ENCODE peak calls at places on chromosomes 12 and 14, in six cellular contexts. C, O, S, R, D and G are unnamed samples.

GRCh38 chr14:91911474-91912032 is 35.9 kb downstream of the FBLN5 start:
- DNase-seq in C (no peak), O (peak), S (peak), R (peak), D (peak), G (peak)

GRCh38 chr12:11757531-11757930 is 108.1 kb downstream of the ETV6 start:
- DNase-seq in C (no peak), O (peak), S (no peak), R (no peak), D (no peak), G (no peak)

GRCh38 chr12:65609359-65609771 is 214.9 kb upstream of the HMGA2 start:
- DNase-seq in C (no peak), O (no peak), S (no peak), R (no peak), D (peak), G (no peak)

GRCh38 chr12:2834581-2835491 is at the start of gene NRIP2:
- DNase-seq in C (no peak), O (no peak), S (no peak), R (no peak), D (no peak), G (no peak)

GRCh38 chr14:75604979-75605825 is 26.8 kb downstream of the FLVCR2 start:
- DNase-seq in C (no peak), O (no peak), S (peak), R (no peak), D (no peak), G (no peak)

GRCh38 chr12:11209098-11209497 is 22.4 kb upstream of the TAS2R42 start:
- DNase-seq in C (no peak), O (no peak), S (no peak), R (no peak), D (no peak), G (no peak)

GRCh38 chr12:15602051-15602672 is 187.0 kb downstream of the EPS8 start:
- DNase-seq in C (no peak), O (no peak), S (no peak), R (no peak), D (no peak), G (no peak)

GRCh38 chr12:109284392-109284791 is 24.7 kb downstream of the FOXN4 start:
- DNase-seq in C (no peak), O (no peak), S (no peak), R (no peak), D (no peak), G (no peak)

GRCh38 chr12:27785882-27786570 is 6.0 kb upstream of the MANSC4 start:
- DNase-seq in C (no peak), O (no peak), S (no peak), R (no peak), D (no peak), G (peak)

GRCh38 chr12:87856-88255 is 21.3 kb downstream of the IQSEC3 start:
- DNase-seq in C (no peak), O (no peak), S (no peak), R (no peak), D (no peak), G (no peak)

GRCh38 chr14:69547701-69548348 is 26.8 kb downstream of the CCDC177 start:
- DNase-seq in C (no peak), O (no peak), S (peak), R (peak), D (no peak), G (no peak)

GRCh38 chr12:79300199-79300568 is 390.6 kb downstream of the PAWR start:
- DNase-seq in C (no peak), O (no peak), S (no peak), R (no peak), D (peak), G (no peak)

GRCh38 chr12:131831021-131831571 is 2.9 kb downstream of the MMP17 start:
- DNase-seq in C (no peak), O (no peak), S (no peak), R (peak), D (peak), G (no peak)

GRCh38 chr12:59194794-59195193 is 274.5 kb upstream of the LRIG3 start:
- DNase-seq in C (no peak), O (no peak), S (no peak), R (no peak), D (peak), G (no peak)

GRCh38 chr12:114396153-114396868 is 9.6 kb downstream of the TBX5 start:
- DNase-seq in C (no peak), O (no peak), S (no peak), R (no peak), D (no peak), G (no peak)

GRCh38 chr12:77032406-77032805 is 33.0 kb downstream of the E2F7 start:
- DNase-seq in C (no peak), O (no peak), S (no peak), R (no peak), D (no peak), G (no peak)

GRCh38 chr12:9943244-9943643 is 11.1 kb upstream of the CLEC2A start:
- DNase-seq in C (no peak), O (no peak), S (no peak), R (peak), D (no peak), G (no peak)

GRCh38 chr14:69719501-69719951 is 47.4 kb upstream of the SRSF5 start:
- DNase-seq in C (no peak), O (peak), S (peak), R (no peak), D (no peak), G (no peak)

GRCh38 chr14:67987596-67987995 is 168.0 kb downstream of the RAD51B start:
- DNase-seq in C (no peak), O (no peak), S (no peak), R (no peak), D (no peak), G (no peak)

GRCh38 chr14:73476451-73476905 is 14.3 kb upstream of the RIOX1 start:
- DNase-seq in C (no peak), O (no peak), S (no peak), R (no peak), D (no peak), G (no peak)

GRCh38 chr12:108640802-108641445 is 7.2 kb upstream of the SELPLG start:
- DNase-seq in C (no peak), O (peak), S (no peak), R (no peak), D (no peak), G (no peak)

GRCh38 chr14:104977008-104977680 is 1.0 kb downstream of the AHNAK2 start:
- DNase-seq in C (no peak), O (no peak), S (no peak), R (no peak), D (peak), G (no peak)

GRCh38 chr14:99378782-99379214 is 101.9 kb downstream of the SETD3 start:
- DNase-seq in C (no peak), O (peak), S (no peak), R (no peak), D (peak), G (no peak)

GRCh38 chr12:131640436-131640969 is 70.4 kb upstream of the SFSWAP start:
- DNase-seq in C (no peak), O (no peak), S (no peak), R (no peak), D (no peak), G (no peak)

GRCh38 chr12:67690656-67691055 is 42.1 kb downstream of the DYRK2 start:
- DNase-seq in C (no peak), O (no peak), S (no peak), R (no peak), D (no peak), G (no peak)

GRCh38 chr12:67693895-67694294 is 45.4 kb downstream of the DYRK2 start:
- DNase-seq in C (no peak), O (no peak), S (no peak), R (no peak), D (no peak), G (no peak)

GRCh38 chr12:67691220-67691619 is 42.7 kb downstream of the DYRK2 start:
- DNase-seq in C (no peak), O (no peak), S (no peak), R (no peak), D (no peak), G (no peak)

GRCh38 chr12:67692966-67693365 is 44.4 kb downstream of the DYRK2 start:
- DNase-seq in C (no peak), O (no peak), S (no peak), R (no peak), D (no peak), G (no peak)

DNA sequence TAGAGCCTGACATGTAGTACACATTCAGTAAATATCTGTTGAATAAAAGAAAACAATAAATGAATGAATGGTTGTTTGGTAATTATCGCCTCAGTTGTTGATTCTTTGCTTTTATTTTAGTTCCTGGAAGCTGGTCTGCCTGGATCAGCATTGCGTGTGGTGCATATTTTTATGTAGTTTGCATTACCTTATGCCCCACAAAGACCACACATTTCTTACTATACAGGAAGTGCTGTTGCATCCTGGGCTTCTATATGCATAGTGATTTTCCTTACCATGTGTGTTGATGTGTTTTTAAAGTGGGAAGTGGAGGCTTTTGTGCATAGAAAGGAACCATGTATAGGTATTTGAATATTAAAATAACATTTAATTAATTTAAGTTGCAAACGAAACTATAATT is 43.6 kb downstream of the DYRK2 start:
- DNase-seq in C (no peak), O (no peak), S (no peak), R (peak), D (no peak), G (no peak)
- TF ChIP-seq CTCF in C (no peak), O (no peak), S (no peak), R (no peak), D (no peak), G (no peak)

GRCh38 chr14:33184587-33184986 is 245.9 kb downstream of the NPAS3 start:
- DNase-seq in C (no peak), O (no peak), S (no peak), R (no peak), D (peak), G (no peak)
- TF ChIP-seq CTCF in C (no peak), O (peak), S (no peak), R (no peak), D (no peak), G (no peak)

GRCh38 chr12:124683725-124684124 is 116.3 kb upstream of the NCOR2 start:
- DNase-seq in C (no peak), O (no peak), S (no peak), R (no peak), D (no peak), G (no peak)

GRCh38 chr12:124682425-124683329 is 115.3 kb upstream of the NCOR2 start:
- DNase-seq in C (no peak), O (no peak), S (no peak), R (no peak), D (no peak), G (no peak)

GRCh38 chr12:124681779-124682391 is 114.5 kb upstream of the NCOR2 start:
- DNase-seq in C (peak), O (no peak), S (no peak), R (no peak), D (peak), G (no peak)

GRCh38 chr12:124684496-124684895 is 117.1 kb upstream of the NCOR2 start:
- DNase-seq in C (no peak), O (no peak), S (no peak), R (no peak), D (no peak), G (no peak)

DNA sequence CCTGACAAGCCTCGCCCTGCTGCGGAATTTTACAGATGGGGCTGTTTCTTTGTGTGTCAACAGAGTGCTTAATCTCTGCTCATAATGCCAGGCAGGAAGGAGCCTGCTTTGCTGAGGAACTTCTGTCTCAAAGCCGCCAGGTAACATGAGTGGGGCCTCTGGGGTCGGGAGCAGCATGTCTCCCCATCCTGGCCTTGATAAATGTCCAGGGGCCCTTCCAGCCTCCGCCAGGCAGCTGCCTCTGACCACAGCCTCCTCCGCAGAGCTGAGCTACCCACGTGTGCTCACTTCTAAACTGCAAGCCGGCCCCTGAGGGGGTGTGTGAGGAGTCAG is 115.9 kb upstream of the NCOR2 start:
- DNase-seq in C (no peak), O (peak), S (no peak), R (no peak), D (peak), G (no peak)
- TF ChIP-seq CTCF in C (no peak), O (no peak), S (no peak), R (no peak), D (no peak), G (no peak)

DNA sequence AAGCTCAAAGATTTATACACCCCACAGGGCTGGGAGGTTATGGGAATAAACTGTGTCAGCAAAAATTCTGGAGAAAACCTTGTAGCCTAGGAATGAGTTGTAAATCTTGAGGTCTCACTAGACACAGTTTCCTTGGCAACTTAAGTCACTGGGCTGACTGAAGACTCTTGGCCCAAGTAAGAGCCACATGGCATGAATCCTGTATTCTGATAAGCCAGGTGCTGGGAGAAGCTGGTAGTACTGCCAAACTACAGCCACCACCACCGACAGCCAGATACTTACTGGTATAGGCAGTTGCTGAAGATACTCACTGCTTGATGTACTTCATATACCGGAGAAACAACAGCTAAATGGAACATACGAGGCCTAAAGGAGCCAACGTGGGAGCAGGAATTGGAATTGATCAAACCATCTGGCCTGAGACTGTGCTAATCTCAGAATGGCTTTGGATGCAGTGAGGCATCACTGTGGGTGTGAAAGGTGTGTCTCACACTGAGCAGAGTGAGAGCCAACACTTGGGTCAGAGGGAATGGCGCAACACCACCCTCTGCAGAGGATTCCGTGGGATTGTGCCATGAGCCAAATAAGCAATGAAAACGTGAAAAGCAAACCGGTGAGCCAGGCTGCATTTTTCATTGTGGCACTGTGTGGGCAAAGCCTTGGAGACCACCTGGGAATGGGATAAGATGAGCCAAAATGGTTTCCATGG is 102.9 kb upstream of the TMCC3 start:
- DNase-seq in C (no peak), O (no peak), S (no peak), R (no peak), D (no peak), G (no peak)
- TF ChIP-seq CTCF in C (no peak), O (no peak), S (no peak), R (no peak), D (no peak), G (no peak)

DNA sequence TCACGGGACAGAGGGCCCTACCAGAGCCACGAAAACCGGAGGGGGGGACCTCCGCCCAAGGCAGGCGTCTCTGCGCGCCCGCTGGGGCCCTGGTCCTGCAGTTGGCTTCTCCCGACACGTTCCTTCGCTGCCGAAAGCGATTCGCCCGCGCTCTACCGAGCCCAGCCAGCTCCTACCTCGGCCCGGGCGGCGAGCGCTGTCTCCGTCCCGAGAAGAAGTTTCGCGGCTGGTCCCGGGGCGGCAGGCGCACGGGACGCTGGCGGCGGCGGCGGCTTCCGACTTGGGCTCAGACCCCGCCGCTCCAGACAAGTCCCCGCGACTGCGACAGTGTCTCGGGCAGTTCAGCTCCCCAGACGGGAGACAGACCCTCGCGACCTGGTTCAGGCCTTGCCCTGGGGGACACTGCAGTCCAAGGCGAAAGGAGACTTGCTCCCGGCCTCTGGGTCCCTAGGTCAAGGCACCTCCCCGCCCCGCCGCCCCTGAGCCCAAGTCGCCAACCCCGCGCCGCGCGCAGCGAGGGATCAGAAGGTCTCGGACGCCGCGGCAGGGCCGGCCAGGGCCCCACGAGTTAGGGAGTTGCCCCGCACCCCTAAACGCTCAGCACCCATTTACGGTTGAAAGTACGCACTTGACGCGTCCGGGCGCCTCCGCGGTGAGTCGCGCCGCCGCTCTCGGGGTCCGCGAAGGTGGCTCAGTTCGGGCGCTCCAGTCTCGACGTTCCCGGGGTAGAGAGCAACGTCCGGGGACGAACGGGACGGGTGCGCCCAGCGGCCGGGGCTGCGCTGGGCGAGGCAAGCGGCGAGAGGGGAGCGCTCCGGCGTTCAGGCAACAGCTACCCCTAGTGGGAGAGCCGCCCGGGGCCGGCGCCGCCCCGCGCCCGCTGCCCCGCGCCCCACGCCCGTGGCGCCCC is 1.4 kb upstream of the DIO3 start:
- DNase-seq in C (no peak), O (peak), S (peak), R (no peak), D (no peak), G (no peak)
- TF ChIP-seq CTCF in C (no peak), O (peak), S (no peak), R (no peak), D (no peak), G (no peak)

GRCh38 chr12:90695415-90695814 is 259.6 kb downstream of the CCER1 start:
- DNase-seq in C (no peak), O (no peak), S (no peak), R (no peak), D (no peak), G (no peak)

GRCh38 chr12:90690120-90690519 is 264.9 kb downstream of the CCER1 start:
- DNase-seq in C (no peak), O (no peak), S (no peak), R (no peak), D (no peak), G (no peak)
- TF ChIP-seq CTCF in C (no peak), O (no peak), S (no peak), R (no peak), D (no peak), G (no peak)

GRCh38 chr12:104669851-104670337 is 213.1 kb downstream of the CHST11 start:
- DNase-seq in C (no peak), O (peak), S (no peak), R (peak), D (no peak), G (peak)

GRCh38 chr12:104670439-104671406 is 214.0 kb downstream of the CHST11 start:
- DNase-seq in C (peak), O (no peak), S (no peak), R (no peak), D (peak), G (peak)

GRCh38 chr12:104668274-104668718 is 211.5 kb downstream of the CHST11 start:
- DNase-seq in C (no peak), O (peak), S (no peak), R (no peak), D (no peak), G (no peak)

GRCh38 chr12:104667139-104667538 is 210.4 kb downstream of the CHST11 start:
- DNase-seq in C (peak), O (no peak), S (no peak), R (no peak), D (no peak), G (no peak)

DNA sequence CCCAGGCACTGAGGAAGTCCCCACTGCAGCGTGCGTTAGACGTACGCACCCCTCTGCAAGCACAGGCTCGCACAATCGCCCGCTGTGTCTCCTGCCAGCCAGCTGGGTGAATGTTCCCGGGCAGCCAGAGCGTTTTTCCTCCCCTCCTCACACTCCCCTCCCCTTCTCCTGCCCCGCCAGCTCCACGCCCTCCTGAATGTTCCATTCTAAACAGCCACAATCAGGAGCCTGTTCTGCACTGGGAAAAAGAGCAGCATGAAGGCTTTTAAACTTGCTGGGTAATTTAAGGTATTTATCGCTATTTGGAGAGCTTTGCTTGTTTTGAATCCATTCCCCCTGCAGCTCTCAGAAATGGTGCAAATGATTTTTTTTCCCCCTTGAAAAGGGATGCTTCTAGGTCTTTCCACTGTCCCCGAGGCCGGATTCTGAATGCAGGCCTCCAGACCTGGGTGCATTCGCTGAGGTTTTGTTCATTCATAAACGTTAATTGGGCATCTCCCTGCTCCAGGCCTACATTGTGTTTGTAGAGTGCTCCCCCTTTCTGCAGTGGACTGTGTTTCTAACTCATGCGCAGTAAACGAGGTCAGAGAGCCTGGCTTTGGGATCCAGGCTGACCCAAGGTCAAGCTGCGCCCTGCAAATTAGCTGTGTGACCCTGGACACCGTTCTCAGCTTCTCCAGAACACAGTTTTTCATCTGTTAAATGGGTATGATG is 212.5 kb downstream of the CHST11 start:
- DNase-seq in C (no peak), O (peak), S (no peak), R (no peak), D (peak), G (no peak)
- TF ChIP-seq CTCF in C (no peak), O (no peak), S (no peak), R (no peak), D (no peak), G (no peak)

DNA sequence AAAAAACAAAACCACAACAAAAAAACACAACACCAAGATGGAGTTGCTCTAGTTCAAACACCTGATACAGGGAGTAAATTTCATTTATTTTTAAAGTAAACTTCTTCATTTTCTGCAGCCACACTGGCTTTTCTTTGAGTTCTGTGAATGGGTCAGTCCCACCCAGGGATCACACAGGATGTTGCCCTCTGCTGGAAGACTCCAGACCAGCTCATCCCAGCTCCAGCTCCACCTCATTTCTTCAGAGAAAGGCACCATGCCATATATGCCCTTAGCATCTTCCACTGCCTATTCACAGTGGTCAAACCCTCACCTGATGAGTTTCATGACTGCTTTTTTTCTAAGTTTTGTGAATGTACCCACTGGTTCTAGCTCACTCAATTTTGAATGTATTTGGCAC is 8.0 kb downstream of the GLIPR1 start:
- DNase-seq in C (no peak), O (no peak), S (no peak), R (no peak), D (peak), G (peak)
- TF ChIP-seq CTCF in C (no peak), O (no peak), S (no peak), R (no peak), D (peak), G (peak)

GRCh38 chr12:49789992-49790391 is 38.2 kb downstream of the NCKAP5L start:
- DNase-seq in C (no peak), O (no peak), S (peak), R (no peak), D (peak), G (no peak)
- TF ChIP-seq CTCF in C (no peak), O (no peak), S (peak), R (no peak), D (no peak), G (no peak)